ENCODE peak calls at places on chromosomes 16 and 17, in six cellular contexts. One of them, this sample, is unnamed.

GRCh38 chr17:19263621-19264010 is 26.4 kb downstream of the EPN2 start:
- DNase-seq in Jurkat, Clone E6-1: no peak
- DNase-seq in psoas muscle: peak; percentile 60
- DNase-seq in RCC 7860: no peak
- DNase-seq in ACHN: no peak
- DNase-seq in activated gamma-delta T cell treated with Interleukin-2 at 50 U/mL for 16 hours: no peak
- DNase-seq in this sample: no peak

GRCh38 chr17:352421-353212 is at the start of gene RPH3AL:
- DNase-seq in Jurkat, Clone E6-1: no peak
- DNase-seq in psoas muscle: peak; percentile 64
- DNase-seq in RCC 7860: peak; percentile 75
- DNase-seq in ACHN: peak; percentile 92
- DNase-seq in activated gamma-delta T cell treated with Interleukin-2 at 50 U/mL for 16 hours: no peak
- DNase-seq in this sample: no peak

GRCh38 chr17:32114536-32114935 is 27.8 kb upstream of the RHOT1 start:
- DNase-seq in Jurkat, Clone E6-1: no peak
- DNase-seq in psoas muscle: no peak
- DNase-seq in RCC 7860: no peak
- DNase-seq in ACHN: no peak
- DNase-seq in activated gamma-delta T cell treated with Interleukin-2 at 50 U/mL for 16 hours: no peak
- DNase-seq in this sample: no peak

GRCh38 chr16:3696425-3697218 is 20.7 kb downstream of the TRAP1 start:
- DNase-seq in Jurkat, Clone E6-1: no peak
- DNase-seq in psoas muscle: no peak
- DNase-seq in RCC 7860: peak; percentile 84
- DNase-seq in ACHN: peak; percentile 34
- DNase-seq in activated gamma-delta T cell treated with Interleukin-2 at 50 U/mL for 16 hours: no peak
- DNase-seq in this sample: no peak

GRCh38 chr16:11914759-11915643 is 755 bp downstream of the GSPT1 start:
- DNase-seq in Jurkat, Clone E6-1: peak; percentile 28
- DNase-seq in psoas muscle: peak; percentile 54
- DNase-seq in RCC 7860: no peak
- DNase-seq in ACHN: peak; percentile 51
- DNase-seq in activated gamma-delta T cell treated with Interleukin-2 at 50 U/mL for 16 hours: peak; percentile 21
- DNase-seq in this sample: peak; percentile 13

GRCh38 chr16:17777461-17777863 is 306.7 kb upstream of the XYLT1 start:
- DNase-seq in Jurkat, Clone E6-1: no peak
- DNase-seq in psoas muscle: no peak
- DNase-seq in RCC 7860: no peak
- DNase-seq in ACHN: no peak
- DNase-seq in activated gamma-delta T cell treated with Interleukin-2 at 50 U/mL for 16 hours: no peak
- DNase-seq in this sample: no peak

GRCh38 chr16:66256919-66257318 is 109.6 kb upstream of the CDH5 start:
- DNase-seq in Jurkat, Clone E6-1: no peak
- DNase-seq in psoas muscle: no peak
- DNase-seq in RCC 7860: no peak
- DNase-seq in ACHN: no peak
- DNase-seq in activated gamma-delta T cell treated with Interleukin-2 at 50 U/mL for 16 hours: no peak
- DNase-seq in this sample: no peak

GRCh38 chr17:50501906-50502642 is 6.2 kb upstream of the MYCBPAP start:
- DNase-seq in Jurkat, Clone E6-1: no peak
- DNase-seq in psoas muscle: no peak
- DNase-seq in RCC 7860: no peak
- DNase-seq in ACHN: no peak
- DNase-seq in activated gamma-delta T cell treated with Interleukin-2 at 50 U/mL for 16 hours: no peak
- DNase-seq in this sample: no peak

GRCh38 chr16:53219795-53220194 is 165.0 kb downstream of the CHD9 start:
- DNase-seq in Jurkat, Clone E6-1: no peak
- DNase-seq in psoas muscle: no peak
- DNase-seq in RCC 7860: no peak
- DNase-seq in ACHN: no peak
- DNase-seq in activated gamma-delta T cell treated with Interleukin-2 at 50 U/mL for 16 hours: no peak
- DNase-seq in this sample: no peak

GRCh38 chr16:85412911-85413520 is 200.1 kb upstream of the GSE1 start:
- DNase-seq in Jurkat, Clone E6-1: no peak
- DNase-seq in psoas muscle: no peak
- DNase-seq in RCC 7860: no peak
- DNase-seq in ACHN: no peak
- DNase-seq in activated gamma-delta T cell treated with Interleukin-2 at 50 U/mL for 16 hours: no peak
- DNase-seq in this sample: no peak

GRCh38 chr16:2308089-2308962 is 32.2 kb downstream of the ABCA3 start:
- DNase-seq in Jurkat, Clone E6-1: no peak
- DNase-seq in psoas muscle: no peak
- DNase-seq in RCC 7860: no peak
- DNase-seq in ACHN: no peak
- DNase-seq in activated gamma-delta T cell treated with Interleukin-2 at 50 U/mL for 16 hours: no peak
- DNase-seq in this sample: no peak

GRCh38 chr16:23420011-23420410 is 33.0 kb downstream of the COG7 start:
- DNase-seq in Jurkat, Clone E6-1: no peak
- DNase-seq in psoas muscle: no peak
- DNase-seq in RCC 7860: no peak
- DNase-seq in ACHN: no peak
- DNase-seq in activated gamma-delta T cell treated with Interleukin-2 at 50 U/mL for 16 hours: no peak
- DNase-seq in this sample: no peak

GRCh38 chr16:69477546-69477945 is 53.1 kb downstream of the CYB5B start:
- DNase-seq in Jurkat, Clone E6-1: no peak
- DNase-seq in psoas muscle: no peak
- DNase-seq in RCC 7860: no peak
- DNase-seq in ACHN: peak; percentile 54
- DNase-seq in activated gamma-delta T cell treated with Interleukin-2 at 50 U/mL for 16 hours: no peak
- DNase-seq in this sample: no peak

GRCh38 chr17:35896011-35896587 is 15.9 kb upstream of the CCL5 start:
- DNase-seq in Jurkat, Clone E6-1: no peak
- DNase-seq in psoas muscle: no peak
- DNase-seq in RCC 7860: no peak
- DNase-seq in ACHN: no peak
- DNase-seq in activated gamma-delta T cell treated with Interleukin-2 at 50 U/mL for 16 hours: peak; percentile 59
- DNase-seq in this sample: no peak

GRCh38 chr17:72614871-72615626 is 477.4 kb downstream of the SLC39A11 start:
- DNase-seq in Jurkat, Clone E6-1: no peak
- DNase-seq in psoas muscle: no peak
- DNase-seq in RCC 7860: peak; percentile 89
- DNase-seq in ACHN: peak; percentile 98
- DNase-seq in activated gamma-delta T cell treated with Interleukin-2 at 50 U/mL for 16 hours: no peak
- DNase-seq in this sample: no peak

GRCh38 chr17:61325382-61326073 is 74.1 kb upstream of the TBX2 start:
- DNase-seq in Jurkat, Clone E6-1: no peak
- DNase-seq in psoas muscle: no peak
- DNase-seq in RCC 7860: peak; percentile 61
- DNase-seq in ACHN: no peak
- DNase-seq in activated gamma-delta T cell treated with Interleukin-2 at 50 U/mL for 16 hours: no peak
- DNase-seq in this sample: no peak

GRCh38 chr16:16857603-16858283 is 478.8 kb downstream of the NPIPA7 start:
- DNase-seq in Jurkat, Clone E6-1: no peak
- DNase-seq in psoas muscle: no peak
- DNase-seq in RCC 7860: no peak
- DNase-seq in ACHN: no peak
- DNase-seq in activated gamma-delta T cell treated with Interleukin-2 at 50 U/mL for 16 hours: no peak
- DNase-seq in this sample: no peak

GRCh38 chr17:47179141-47179540 is 10.0 kb downstream of the CDC27 start:
- DNase-seq in Jurkat, Clone E6-1: no peak
- DNase-seq in psoas muscle: no peak
- DNase-seq in RCC 7860: no peak
- DNase-seq in ACHN: no peak
- DNase-seq in activated gamma-delta T cell treated with Interleukin-2 at 50 U/mL for 16 hours: no peak
- DNase-seq in this sample: no peak

GRCh38 chr17:37674511-37674910 is 31.3 kb upstream of the DDX52 start:
- DNase-seq in Jurkat, Clone E6-1: no peak
- DNase-seq in psoas muscle: no peak
- DNase-seq in RCC 7860: no peak
- DNase-seq in ACHN: no peak
- DNase-seq in activated gamma-delta T cell treated with Interleukin-2 at 50 U/mL for 16 hours: no peak
- DNase-seq in this sample: no peak

GRCh38 chr16:75702247-75702646 is 986 bp upstream of the DUXB start:
- DNase-seq in Jurkat, Clone E6-1: no peak
- DNase-seq in psoas muscle: no peak
- DNase-seq in RCC 7860: no peak
- DNase-seq in ACHN: no peak
- DNase-seq in activated gamma-delta T cell treated with Interleukin-2 at 50 U/mL for 16 hours: no peak
- DNase-seq in this sample: no peak

GRCh38 chr17:42748906-42749798 is 4.3 kb upstream of the EZH1 start:
- DNase-seq in Jurkat, Clone E6-1: no peak
- DNase-seq in psoas muscle: peak; percentile 35
- DNase-seq in RCC 7860: no peak
- DNase-seq in ACHN: no peak
- DNase-seq in activated gamma-delta T cell treated with Interleukin-2 at 50 U/mL for 16 hours: no peak
- DNase-seq in this sample: no peak

GRCh38 chr17:81329279-81329926 is 34.3 kb upstream of the SLC38A10 start:
- DNase-seq in Jurkat, Clone E6-1: no peak
- DNase-seq in psoas muscle: peak; percentile 95
- DNase-seq in RCC 7860: peak; percentile 82
- DNase-seq in ACHN: peak; percentile 90
- DNase-seq in activated gamma-delta T cell treated with Interleukin-2 at 50 U/mL for 16 hours: no peak
- DNase-seq in this sample: no peak

GRCh38 chr16:57527610-57528360 is 8.6 kb downstream of the CCDC102A start:
- DNase-seq in Jurkat, Clone E6-1: no peak
- DNase-seq in psoas muscle: no peak
- DNase-seq in RCC 7860: no peak
- DNase-seq in ACHN: no peak
- DNase-seq in activated gamma-delta T cell treated with Interleukin-2 at 50 U/mL for 16 hours: no peak
- DNase-seq in this sample: no peak

GRCh38 chr17:80472996-80473395 is 3.4 kb downstream of the NPTX1 start:
- DNase-seq in Jurkat, Clone E6-1: no peak
- DNase-seq in psoas muscle: no peak
- DNase-seq in RCC 7860: no peak
- DNase-seq in ACHN: no peak
- DNase-seq in activated gamma-delta T cell treated with Interleukin-2 at 50 U/mL for 16 hours: no peak
- DNase-seq in this sample: no peak

GRCh38 chr17:12402963-12403622 is 262.6 kb upstream of the MYOCD start:
- DNase-seq in Jurkat, Clone E6-1: no peak
- DNase-seq in psoas muscle: no peak
- DNase-seq in RCC 7860: no peak
- DNase-seq in ACHN: no peak
- DNase-seq in activated gamma-delta T cell treated with Interleukin-2 at 50 U/mL for 16 hours: no peak
- DNase-seq in this sample: no peak

GRCh38 chr16:50532576-50532975 is 15.6 kb upstream of the NKD1 start:
- DNase-seq in Jurkat, Clone E6-1: no peak
- DNase-seq in psoas muscle: no peak
- DNase-seq in RCC 7860: no peak
- DNase-seq in ACHN: no peak
- DNase-seq in activated gamma-delta T cell treated with Interleukin-2 at 50 U/mL for 16 hours: no peak
- DNase-seq in this sample: no peak

GRCh38 chr17:75315541-75316243 is 26.5 kb upstream of the SLC25A19 start:
- DNase-seq in Jurkat, Clone E6-1: no peak
- DNase-seq in psoas muscle: peak; percentile 22
- DNase-seq in RCC 7860: no peak
- DNase-seq in ACHN: no peak
- DNase-seq in activated gamma-delta T cell treated with Interleukin-2 at 50 U/mL for 16 hours: no peak
- DNase-seq in this sample: no peak

This sample was measured in T-helper 9 cell.